ENCODE peak calls at places on chromosome 11, in six cellular contexts. One of them, this sample, is unnamed.

GRCh38 chr11:66619080-66619554 is 2.7 kb downstream of the RBM14 start:
- DNase-seq in right lobe of liver: no peak
- DNase-seq in transverse colon: no peak
- DNase-seq in A549: no peak
- DNase-seq in stomach: no peak
- DNase-seq in Peyer's patch: no peak
- DNase-seq in this sample: no peak

GRCh38 chr11:121383726-121384125 is 68.4 kb upstream of the SORL1 start:
- DNase-seq in Peyer's patch: no peak
- DNase-seq in transverse colon: no peak
- DNase-seq in stomach: no peak
- DNase-seq in A549: no peak
- DNase-seq in right lobe of liver: no peak
- DNase-seq in this sample: no peak

GRCh38 chr11:127376316-127376715 is 375.7 kb upstream of the KIRREL3 start:
- DNase-seq in Peyer's patch: no peak
- DNase-seq in transverse colon: no peak
- DNase-seq in right lobe of liver: no peak
- DNase-seq in A549: no peak
- DNase-seq in stomach: no peak
- DNase-seq in this sample: no peak

GRCh38 chr11:45155627-45156180 is 9.3 kb downstream of the PRDM11 start:
- DNase-seq in stomach: no peak
- DNase-seq in transverse colon: no peak
- DNase-seq in right lobe of liver: no peak
- DNase-seq in A549: no peak
- DNase-seq in Peyer's patch: no peak
- DNase-seq in this sample: no peak

GRCh38 chr11:833849-834311 is 1.1 kb downstream of the CD151 start:
- DNase-seq in right lobe of liver: no peak
- DNase-seq in stomach: peak; percentile 43
- DNase-seq in Peyer's patch: peak; percentile 74
- DNase-seq in A549: no peak
- DNase-seq in transverse colon: peak; percentile 56
- DNase-seq in this sample: no peak

GRCh38 chr11:94680426-94680825 is 87.7 kb upstream of the AMOTL1 start:
- DNase-seq in A549: no peak
- DNase-seq in transverse colon: no peak
- DNase-seq in Peyer's patch: no peak
- DNase-seq in stomach: no peak
- DNase-seq in right lobe of liver: no peak
- DNase-seq in this sample: no peak

GRCh38 chr11:60830478-60831142 is 11.3 kb upstream of the CCDC86 start:
- DNase-seq in A549: no peak
- DNase-seq in Peyer's patch: no peak
- DNase-seq in transverse colon: no peak
- DNase-seq in stomach: no peak
- DNase-seq in right lobe of liver: no peak
- DNase-seq in this sample: no peak

GRCh38 chr11:889261-889660 is 21.3 kb downstream of the CHID1 start:
- DNase-seq in transverse colon: no peak
- DNase-seq in A549: no peak
- DNase-seq in right lobe of liver: no peak
- DNase-seq in stomach: no peak
- DNase-seq in Peyer's patch: no peak
- DNase-seq in this sample: no peak

GRCh38 chr11:117929568-117930207 is 486 bp upstream of the TMPRSS13 start:
- DNase-seq in transverse colon: no peak
- DNase-seq in Peyer's patch: peak; percentile 29
- DNase-seq in stomach: no peak
- DNase-seq in right lobe of liver: no peak
- DNase-seq in A549: no peak
- DNase-seq in this sample: no peak

GRCh38 chr11:97361812-97362378 is 972.1 kb downstream of the JRKL start:
- DNase-seq in A549: no peak
- DNase-seq in Peyer's patch: no peak
- DNase-seq in transverse colon: no peak
- DNase-seq in stomach: no peak
- DNase-seq in right lobe of liver: no peak
- DNase-seq in this sample: no peak

GRCh38 chr11:12983331-12983730 is 25.8 kb upstream of the RASSF10 start:
- DNase-seq in Peyer's patch: no peak
- DNase-seq in right lobe of liver: no peak
- DNase-seq in A549: no peak
- DNase-seq in stomach: no peak
- DNase-seq in transverse colon: no peak
- DNase-seq in this sample: no peak

GRCh38 chr11:11534981-11535380 is 86.8 kb downstream of the GALNT18 start:
- DNase-seq in stomach: no peak
- DNase-seq in transverse colon: no peak
- DNase-seq in Peyer's patch: no peak
- DNase-seq in right lobe of liver: no peak
- DNase-seq in A549: no peak
- DNase-seq in this sample: no peak

GRCh38 chr11:47033439-47033838 is 96.9 kb downstream of the CSTPP1 start:
- DNase-seq in transverse colon: no peak
- DNase-seq in stomach: no peak
- DNase-seq in Peyer's patch: no peak
- DNase-seq in A549: no peak
- DNase-seq in right lobe of liver: no peak
- DNase-seq in this sample: no peak

GRCh38 chr11:43947003-43947500 is 4.6 kb downstream of the C11orf96 start:
- DNase-seq in right lobe of liver: no peak
- DNase-seq in transverse colon: no peak
- DNase-seq in Peyer's patch: no peak
- DNase-seq in A549: no peak
- DNase-seq in stomach: no peak
- DNase-seq in this sample: no peak

GRCh38 chr11:3167143-3168119 is 2.3 kb upstream of the OSBPL5 start:
- DNase-seq in transverse colon: peak; percentile 7
- DNase-seq in stomach: no peak
- DNase-seq in A549: no peak
- DNase-seq in right lobe of liver: no peak
- DNase-seq in Peyer's patch: peak; percentile 41
- DNase-seq in this sample: no peak

GRCh38 chr11:44178381-44178780 is 82.9 kb downstream of the EXT2 start:
- DNase-seq in Peyer's patch: no peak
- DNase-seq in stomach: no peak
- DNase-seq in A549: no peak
- DNase-seq in transverse colon: no peak
- DNase-seq in right lobe of liver: no peak
- DNase-seq in this sample: no peak

GRCh38 chr11:45899086-45899447 is 8.0 kb downstream of the FREY1 start:
- DNase-seq in Peyer's patch: no peak
- DNase-seq in transverse colon: no peak
- DNase-seq in A549: no peak
- DNase-seq in right lobe of liver: no peak
- DNase-seq in stomach: no peak
- DNase-seq in this sample: no peak

GRCh38 chr11:125202362-125202880 is 37.9 kb downstream of the PKNOX2 start:
- DNase-seq in transverse colon: no peak
- DNase-seq in stomach: no peak
- DNase-seq in Peyer's patch: no peak
- DNase-seq in A549: no peak
- DNase-seq in right lobe of liver: no peak
- DNase-seq in this sample: no peak

GRCh38 chr11:72225411-72225951 is 914 bp downstream of the INPPL1 start:
- DNase-seq in right lobe of liver: no peak
- DNase-seq in stomach: no peak
- DNase-seq in Peyer's patch: no peak
- DNase-seq in A549: no peak
- DNase-seq in transverse colon: no peak
- DNase-seq in this sample: peak; percentile 16

GRCh38 chr11:57357310-57357709 is 19.2 kb downstream of the P2RX3 start:
- DNase-seq in transverse colon: no peak
- DNase-seq in right lobe of liver: no peak
- DNase-seq in stomach: no peak
- DNase-seq in A549: no peak
- DNase-seq in Peyer's patch: no peak
- DNase-seq in this sample: no peak

GRCh38 chr11:133318221-133318620 is 214.1 kb downstream of the OPCML start:
- DNase-seq in A549: no peak
- DNase-seq in Peyer's patch: no peak
- DNase-seq in stomach: no peak
- DNase-seq in right lobe of liver: no peak
- DNase-seq in transverse colon: no peak
- DNase-seq in this sample: no peak

GRCh38 chr11:102653744-102654291 is 28.7 kb upstream of the MMP20 start:
- DNase-seq in A549: no peak
- DNase-seq in transverse colon: no peak
- DNase-seq in Peyer's patch: no peak
- DNase-seq in right lobe of liver: no peak
- DNase-seq in stomach: no peak
- DNase-seq in this sample: no peak

GRCh38 chr11:128318856-128319474 is 268.4 kb downstream of the ETS1 start:
- DNase-seq in A549: no peak
- DNase-seq in stomach: no peak
- DNase-seq in Peyer's patch: no peak
- DNase-seq in right lobe of liver: no peak
- DNase-seq in transverse colon: no peak
- DNase-seq in this sample: no peak

GRCh38 chr11:19954899-19955298 is 205.4 kb downstream of the DBX1 start:
- DNase-seq in stomach: no peak
- DNase-seq in A549: no peak
- DNase-seq in right lobe of liver: peak; percentile 74
- DNase-seq in Peyer's patch: no peak
- DNase-seq in transverse colon: no peak
- DNase-seq in this sample: no peak

GRCh38 chr11:107354780-107355179 is 102.8 kb downstream of the CWF19L2 start:
- DNase-seq in stomach: no peak
- DNase-seq in right lobe of liver: no peak
- DNase-seq in A549: no peak
- DNase-seq in Peyer's patch: no peak
- DNase-seq in transverse colon: no peak
- DNase-seq in this sample: no peak

GRCh38 chr11:63212742-63213141 is 30.7 kb downstream of the SLC22A25 start:
- DNase-seq in right lobe of liver: no peak
- DNase-seq in A549: peak; percentile 26
- DNase-seq in Peyer's patch: no peak
- DNase-seq in stomach: no peak
- DNase-seq in transverse colon: no peak
- DNase-seq in this sample: no peak

GRCh38 chr11:26762089-26762488 is 40.2 kb upstream of the SLC5A12 start:
- DNase-seq in A549: no peak
- DNase-seq in Peyer's patch: no peak
- DNase-seq in transverse colon: no peak
- DNase-seq in stomach: no peak
- DNase-seq in right lobe of liver: no peak
- DNase-seq in this sample: no peak

DNA sequence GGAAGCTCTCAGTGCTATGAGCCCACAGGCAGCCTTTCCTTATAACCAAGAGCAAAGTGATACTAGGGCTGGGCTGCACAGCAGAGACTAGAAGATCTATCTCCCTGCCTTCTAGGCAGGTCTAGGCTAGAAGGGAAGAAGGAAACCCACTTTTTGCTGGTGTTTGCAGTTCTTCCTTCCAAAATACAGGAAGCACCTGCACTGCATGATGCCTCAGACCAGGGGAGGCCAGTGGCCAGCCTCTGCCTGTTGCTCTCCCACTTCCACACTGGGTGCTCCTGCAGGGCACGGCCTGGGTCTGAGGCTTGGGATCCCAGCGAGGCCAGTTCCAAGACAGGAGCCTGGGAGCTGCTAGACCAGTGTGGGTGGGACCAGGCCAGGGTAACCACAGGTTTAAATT is 6.0 kb upstream of the UCP3 start:
- DNase-seq in A549: no peak
- DNase-seq in Peyer's patch: peak; percentile 44
- DNase-seq in transverse colon: no peak
- DNase-seq in stomach: no peak
- DNase-seq in right lobe of liver: no peak
- DNase-seq in this sample: no peak
- TF ChIP-seq CTCF in A549: no peak
- TF ChIP-seq CTCF in Peyer's patch: no peak
- TF ChIP-seq CTCF in transverse colon: no peak
- TF ChIP-seq CTCF in stomach: no peak
- TF ChIP-seq CTCF in right lobe of liver: no peak
- TF ChIP-seq CTCF in this sample: no peak

GRCh38 chr11:32244453-32244852 is 153.6 kb downstream of the RCN1 start:
- DNase-seq in transverse colon: no peak
- DNase-seq in right lobe of liver: no peak
- DNase-seq in Peyer's patch: no peak
- DNase-seq in A549: no peak
- DNase-seq in stomach: no peak
- DNase-seq in this sample: no peak
- TF ChIP-seq POLR2A in transverse colon: no peak
- TF ChIP-seq POLR2A in right lobe of liver: no peak
- TF ChIP-seq POLR2A in Peyer's patch: no peak
- TF ChIP-seq POLR2A in A549: no peak
- TF ChIP-seq POLR2A in stomach: no peak
- TF ChIP-seq POLR2A in this sample: no peak

GRCh38 chr11:70630068-70630467 is 231.7 kb downstream of the CTTN start:
- DNase-seq in transverse colon: no peak
- DNase-seq in right lobe of liver: no peak
- DNase-seq in stomach: no peak
- DNase-seq in Peyer's patch: no peak
- DNase-seq in A549: no peak
- DNase-seq in this sample: no peak
- H3K9me3 ChIP-seq in transverse colon: no peaks in the 10 kb centered on the region
- H3K9me3 ChIP-seq in right lobe of liver: no peaks in the 10 kb centered on the region
- H3K9me3 ChIP-seq in stomach: no peaks in the 10 kb centered on the region
- H3K9me3 ChIP-seq in Peyer's patch: no peaks in the 10 kb centered on the region
- H3K9me3 ChIP-seq in A549: no peaks in the 10 kb centered on the region
- H3K9me3 ChIP-seq in this sample: no peaks in the 10 kb centered on the region

GRCh38 chr11:116835791-116836647 is 1.4 kb downstream of the APOA1 start:
- DNase-seq in right lobe of liver: peak; percentile 80
- DNase-seq in Peyer's patch: peak; percentile 91
- DNase-seq in transverse colon: peak; percentile 86
- DNase-seq in stomach: peak; percentile 91
- DNase-seq in A549: peak; percentile 67
- DNase-seq in this sample: peak; percentile 96
- TF ChIP-seq CTCF in right lobe of liver: peak; percentile 36
- TF ChIP-seq CTCF in Peyer's patch: peak; percentile 55
- TF ChIP-seq CTCF in transverse colon: peak; percentile 55
- TF ChIP-seq CTCF in stomach: peak; percentile 61
- TF ChIP-seq CTCF in A549: peak; percentile 58
- TF ChIP-seq CTCF in this sample: peak; percentile 46

GRCh38 chr11:64744544-64745218 is 739 bp upstream of the RASGRP2 start:
- DNase-seq in transverse colon: no peak
- DNase-seq in A549: no peak
- DNase-seq in stomach: no peak
- DNase-seq in right lobe of liver: peak; percentile 38
- DNase-seq in Peyer's patch: no peak
- DNase-seq in this sample: no peak
- TF ChIP-seq POLR2A in transverse colon: no peak
- TF ChIP-seq POLR2A in A549: no peak
- TF ChIP-seq POLR2A in stomach: no peak
- TF ChIP-seq POLR2A in right lobe of liver: no peak
- TF ChIP-seq POLR2A in Peyer's patch: no peak
- TF ChIP-seq POLR2A in this sample: no peak

GRCh38 chr11:100619484-100619883 is 67.6 kb upstream of the ARHGAP42 start:
- DNase-seq in transverse colon: no peak
- DNase-seq in Peyer's patch: no peak
- DNase-seq in A549: no peak
- DNase-seq in right lobe of liver: no peak
- DNase-seq in stomach: no peak
- DNase-seq in this sample: no peak
- H3K9me3 ChIP-seq in transverse colon: peaks cover 7% of the 10 kb centered on the region
- H3K9me3 ChIP-seq in Peyer's patch: no peaks in the 10 kb centered on the region
- H3K9me3 ChIP-seq in A549: no peaks in the 10 kb centered on the region
- H3K9me3 ChIP-seq in right lobe of liver: no peaks in the 10 kb centered on the region
- H3K9me3 ChIP-seq in stomach: peaks cover 9% of the 10 kb centered on the region
- H3K9me3 ChIP-seq in this sample: no peaks in the 10 kb centered on the region

This sample was measured in testis.